ENCODE peak calls at places on chromosome 7, in five cellular contexts. J is cardiac muscle cell, X is foreskin keratinocyte, F is colonic mucosa, N is A549. C is an unnamed sample.

GRCh38 chr7:145216876-145217275 is 381.0 kb upstream of the TPK1 start:
- DNase-seq in F (no peak), N (no peak), J (no peak), X (no peak), C (no peak)

GRCh38 chr7:24756989-24757798 is at the start of gene GSDME:
- DNase-seq in N (peak; percentile 64), F (peak; percentile 46), J (peak; percentile 75), X (peak; percentile 60), C (peak; percentile 88)

GRCh38 chr7:69211739-69212138 is 386.5 kb upstream of the AUTS2 start:
- DNase-seq in X (no peak), F (no peak), J (peak; percentile 32), N (no peak), C (no peak)

GRCh38 chr7:16062269-16062668 is 359.1 kb downstream of the CRPPA start:
- DNase-seq in X (no peak), J (no peak), F (no peak), N (no peak), C (no peak)

GRCh38 chr7:139417478-139417877 is 57.8 kb downstream of the LUC7L2 start:
- DNase-seq in J (no peak), F (no peak), X (no peak), N (no peak), C (no peak)

GRCh38 chr7:50838675-50839377 is 56.1 kb upstream of the GRB10 start:
- DNase-seq in F (no peak), N (no peak), X (no peak), J (no peak), C (no peak)

GRCh38 chr7:108002726-108003590 is at the start of gene LAMB1:
- DNase-seq in N (peak; percentile 78), F (peak; percentile 89), J (peak; percentile 67), X (no peak), C (peak; percentile 47)

GRCh38 chr7:18357691-18358090 is 137.9 kb upstream of the HDAC9 start:
- DNase-seq in X (peak; percentile 24), N (peak; percentile 13), F (no peak), J (no peak), C (peak; percentile 8)

GRCh38 chr7:67738958-67739357 is 742.3 kb downstream of the TYW1 start:
- DNase-seq in J (no peak), N (no peak), F (no peak), X (no peak), C (no peak)

GRCh38 chr7:44541-44896 is 147.9 kb upstream of the FAM20C start:
- DNase-seq in J (no peak), F (peak; percentile 11), X (no peak), N (no peak), C (no peak)

GRCh38 chr7:47180268-47180826 is 401.6 kb downstream of the TNS3 start:
- DNase-seq in J (peak; percentile 79), N (peak; percentile 66), F (peak; percentile 63), X (peak; percentile 11), C (peak; percentile 46)

GRCh38 chr7:3282457-3282856 is 18.6 kb upstream of the SDK1 start:
- DNase-seq in X (no peak), J (no peak), F (peak; percentile 27), N (no peak), C (no peak)

GRCh38 chr7:33661430-33662160 is 243.7 kb upstream of the BMPER start:
- DNase-seq in F (no peak), X (no peak), N (no peak), J (no peak), C (no peak)

GRCh38 chr7:132377043-132377442 is 199.2 kb downstream of the PLXNA4 start:
- DNase-seq in N (no peak), X (no peak), F (no peak), J (peak; percentile 39), C (no peak)

GRCh38 chr7:120733143-120733542 is 124.8 kb downstream of the TSPAN12 start:
- DNase-seq in N (peak; percentile 5), X (no peak), F (no peak), J (no peak), C (no peak)

GRCh38 chr7:150568714-150569113 is 1.5 kb downstream of the GIMAP4 start:
- DNase-seq in F (no peak), N (no peak), X (no peak), J (no peak), C (no peak)

GRCh38 chr7:80719261-80719660 is 80.8 kb downstream of the CD36 start:
- DNase-seq in J (no peak), N (no peak), F (no peak), X (peak; percentile 79), C (no peak)

GRCh38 chr7:118330373-118330772 is 105.9 kb downstream of the ANKRD7 start:
- DNase-seq in X (no peak), F (no peak), N (no peak), J (no peak), C (no peak)

GRCh38 chr7:27948856-27949255 is 208.9 kb downstream of the TAX1BP1 start:
- DNase-seq in J (no peak), N (no peak), X (no peak), F (no peak), C (no peak)

GRCh38 chr7:27945356-27945755 is 205.4 kb downstream of the TAX1BP1 start:
- DNase-seq in N (no peak), F (no peak), X (no peak), J (no peak), C (no peak)

GRCh38 chr7:27950123-27950522 is 210.2 kb downstream of the TAX1BP1 start:
- DNase-seq in F (no peak), N (no peak), X (no peak), J (peak; percentile 87), C (no peak)

GRCh38 chr7:27946351-27946750 is 206.4 kb downstream of the TAX1BP1 start:
- DNase-seq in J (peak; percentile 42), N (no peak), X (no peak), F (no peak), C (no peak)

DNA sequence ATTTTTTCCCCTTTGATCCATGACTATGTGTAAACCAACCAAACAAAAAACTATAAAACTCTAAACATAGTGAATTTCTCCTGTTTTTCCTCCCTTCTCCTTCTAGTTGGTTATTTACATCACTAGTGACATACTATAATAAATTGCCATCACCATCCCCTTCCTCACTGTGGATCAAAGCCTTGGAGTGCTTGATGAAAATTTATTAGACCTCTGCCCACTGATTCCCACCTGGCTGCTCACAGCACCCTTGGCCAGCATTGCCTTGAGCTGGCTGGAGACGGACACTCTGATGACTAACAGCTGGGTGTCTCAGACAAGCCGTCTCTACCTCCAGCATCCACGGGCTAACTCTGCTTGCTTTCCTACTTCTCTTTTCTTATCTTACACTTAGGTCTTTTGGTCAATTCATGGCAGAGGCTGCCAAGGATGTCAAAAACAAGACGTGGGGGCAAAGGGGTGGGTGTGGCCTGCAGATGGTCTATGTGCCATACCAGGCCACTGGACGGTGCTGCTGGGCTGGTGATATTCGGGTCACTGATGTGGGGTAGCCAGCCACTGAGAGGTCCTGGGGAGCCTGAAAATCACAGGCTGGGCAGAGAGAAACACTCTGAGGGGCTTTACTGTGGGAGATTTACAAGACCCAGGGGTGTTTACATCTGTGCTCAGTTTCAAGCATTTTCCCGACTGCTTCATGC is 207.8 kb downstream of the TAX1BP1 start:
- DNase-seq in F (no peak), J (no peak), X (no peak), N (no peak), C (no peak)
- TF ChIP-seq CTCF in F (no peak), J (no peak), X (no peak), N (no peak), C (no peak)

GRCh38 chr7:70777251-70777650 is 354.7 kb upstream of the GALNT17 start:
- DNase-seq in X (no peak), J (no peak), F (no peak), N (no peak), C (no peak)

GRCh38 chr7:70778585-70778984 is 353.4 kb upstream of the GALNT17 start:
- DNase-seq in X (no peak), F (no peak), J (no peak), N (no peak), C (no peak)

GRCh38 chr7:70776627-70777101 is 355.3 kb upstream of the GALNT17 start:
- DNase-seq in X (no peak), N (no peak), F (no peak), J (no peak), C (no peak)

GRCh38 chr7:70774895-70775527 is 356.9 kb upstream of the GALNT17 start:
- DNase-seq in N (no peak), F (no peak), J (no peak), X (no peak), C (no peak)

DNA sequence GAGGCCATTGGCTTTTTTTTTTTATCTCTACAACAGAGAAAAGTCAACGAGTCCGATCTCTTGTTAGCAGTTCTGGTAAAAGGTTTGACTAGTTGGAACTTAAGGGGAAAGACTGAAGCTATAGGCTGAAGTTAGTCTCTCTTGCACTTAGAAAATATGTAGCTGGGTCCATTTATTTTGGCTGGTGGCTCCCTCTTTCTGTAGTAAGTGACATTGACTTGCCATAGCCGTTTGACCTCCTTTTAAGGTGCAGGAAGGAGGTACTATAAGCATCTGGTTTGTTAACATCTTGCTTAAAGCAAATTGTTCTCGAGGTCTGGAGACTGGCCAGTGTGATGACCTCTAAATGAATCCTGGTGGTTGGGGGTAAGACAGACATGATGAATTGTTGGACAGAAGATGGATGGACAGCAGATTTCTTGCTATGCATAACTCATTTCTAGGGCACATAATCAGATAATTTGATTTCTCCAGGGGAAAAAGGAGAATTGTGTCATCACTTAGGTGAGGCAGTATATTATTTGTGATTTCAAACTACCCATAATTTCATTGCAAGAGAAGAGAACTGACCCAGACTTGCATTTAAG is 356.3 kb upstream of the GALNT17 start:
- DNase-seq in J (peak; percentile 31), N (no peak), X (no peak), F (no peak), C (peak; percentile 51)
- TF ChIP-seq CTCF in J (peak; percentile 8), N (no peak), X (peak; percentile 51), F (no peak), C (no peak)

DNA sequence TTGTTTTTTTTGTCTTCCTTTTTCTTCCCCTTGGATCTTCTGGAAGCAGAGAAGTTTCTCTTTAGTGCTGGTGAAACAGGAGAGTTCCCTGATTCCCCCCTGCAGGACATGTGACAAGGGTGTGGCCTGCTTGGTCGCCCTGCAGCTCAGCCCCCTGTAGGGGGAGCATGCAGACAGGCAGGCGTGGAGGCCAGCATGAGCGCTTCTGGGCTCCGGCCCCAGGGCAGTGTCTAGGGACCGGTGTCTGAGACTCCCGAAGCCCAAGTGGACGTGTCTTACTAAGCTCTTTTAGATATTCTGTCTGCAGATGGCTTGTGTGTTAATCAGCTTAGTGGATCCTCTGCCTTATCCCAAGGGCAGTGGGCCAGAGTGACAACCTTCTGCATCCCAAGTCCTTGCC is 26.1 kb downstream of the PRSS58 start:
- DNase-seq in X (no peak), J (peak; percentile 42), N (peak; percentile 32), F (no peak), C (peak; percentile 25)
- TF ChIP-seq CTCF in X (no peak), J (no peak), N (no peak), F (no peak), C (no peak)

DNA sequence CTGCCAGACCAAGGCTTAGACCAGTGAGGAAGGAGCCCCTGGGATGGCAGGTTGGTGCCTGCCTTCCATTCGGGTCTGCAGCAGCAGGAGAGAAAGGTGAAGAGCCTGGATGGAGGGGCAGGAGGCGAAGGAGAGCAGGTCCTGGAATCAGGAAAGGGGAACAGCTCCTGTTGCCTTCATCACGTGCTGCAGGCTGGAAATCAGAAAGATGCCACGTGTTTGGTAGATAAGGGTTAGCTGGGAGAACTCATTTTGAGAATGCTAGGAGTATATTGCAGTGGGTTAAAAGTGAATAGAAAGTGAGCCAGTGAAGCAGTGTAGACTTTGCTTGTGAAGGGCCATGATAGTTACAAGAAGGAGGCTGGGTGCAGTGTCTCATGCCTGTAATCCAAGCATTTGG is 371.8 kb downstream of the PAXIP1 start:
- DNase-seq in F (no peak), X (no peak), J (no peak), N (no peak), C (no peak)
- TF ChIP-seq CTCF in F (no peak), X (no peak), J (no peak), N (no peak), C (no peak)